ENCODE peak calls at places on chromosomes 5 and 9, in five cellular contexts. J, S, R, W and C are unnamed samples.

GRCh38 chr9:89742660-89743059 is 137.8 kb downstream of the GADD45G start:
- DNase-seq in S (no peak), W (no peak), R (no peak), J (no peak), C (no peak)

GRCh38 chr9:111622626-111623025 is 8.5 kb upstream of the DNAJC25 start:
- DNase-seq in J (no peak), S (no peak), W (no peak), R (peak; percentile 87), C (peak; percentile 79)

GRCh38 chr9:107049825-107050184 is 186.8 kb downstream of the ZNF462 start:
- DNase-seq in J (no peak), W (no peak), S (no peak), R (no peak), C (no peak)

GRCh38 chr5:128532776-128533175 is 5.3 kb downstream of the FBN2 start:
- DNase-seq in S (peak; percentile 11), J (no peak), R (no peak), W (no peak), C (no peak)

GRCh38 chr9:29439961-29440360 is 1866.7 kb upstream of the C9orf72 start:
- DNase-seq in J (no peak), R (no peak), W (no peak), S (no peak), C (peak; percentile 4)

GRCh38 chr5:179967489-179967888 is 59.8 kb upstream of the TBC1D9B start:
- DNase-seq in R (no peak), J (peak; percentile 76), S (no peak), W (no peak), C (no peak)

GRCh38 chr5:75568202-75568601 is 43.1 kb upstream of the ANKDD1B start:
- DNase-seq in W (no peak), J (no peak), R (no peak), S (no peak), C (no peak)

GRCh38 chr9:16625831-16626230 is 244.6 kb downstream of the BNC2 start:
- DNase-seq in J (no peak), S (peak; percentile 65), W (no peak), R (peak; percentile 55), C (no peak)

GRCh38 chr5:36442352-36442751 is 140.7 kb upstream of the RANBP3L start:
- DNase-seq in S (no peak), W (no peak), R (no peak), J (no peak), C (peak; percentile 96)

GRCh38 chr5:135063511-135064234 is 29.6 kb upstream of the PITX1 start:
- DNase-seq in R (no peak), W (no peak), J (no peak), S (no peak), C (no peak)

GRCh38 chr9:123739387-123739786 is 190.5 kb downstream of the DENND1A start:
- DNase-seq in S (no peak), J (no peak), R (no peak), W (no peak), C (no peak)

GRCh38 chr9:127347831-127348699 is 48.9 kb upstream of the SLC2A8 start:
- DNase-seq in J (no peak), S (peak; percentile 75), W (no peak), R (peak; percentile 80), C (peak; percentile 50)

GRCh38 chr9:119758241-119758640 is 389.0 kb upstream of the BRINP1 start:
- DNase-seq in R (no peak), W (no peak), S (no peak), J (no peak), C (no peak)

GRCh38 chr5:87126869-87127268 is 140.8 kb upstream of the RASA1 start:
- DNase-seq in W (no peak), S (no peak), J (no peak), R (no peak), C (no peak)

GRCh38 chr5:3596261-3596825 is 711 bp downstream of the IRX1 start:
- DNase-seq in W (no peak), S (no peak), R (peak; percentile 78), J (no peak), C (no peak)

GRCh38 chr9:16335788-16336580 is 534.5 kb downstream of the BNC2 start:
- DNase-seq in R (peak; percentile 100), J (peak; percentile 44), W (peak; percentile 12), S (peak; percentile 82), C (peak; percentile 97)

GRCh38 chr5:159206818-159207217 is 2.5 kb downstream of the RNF145 start:
- DNase-seq in W (no peak), S (peak; percentile 16), R (peak; percentile 20), J (no peak), C (no peak)

GRCh38 chr9:110125207-110125751 is 82.7 kb downstream of the C9orf152 start:
- DNase-seq in S (peak; percentile 81), W (no peak), R (peak; percentile 90), J (peak; percentile 94), C (no peak)

GRCh38 chr5:134161712-134162395 is 14.9 kb downstream of the SKP1 start:
- DNase-seq in S (no peak), J (no peak), R (no peak), W (no peak), C (no peak)

GRCh38 chr9:87787735-87788134 is 61.8 kb downstream of the CTSL start:
- DNase-seq in S (no peak), R (peak; percentile 34), J (no peak), W (no peak), C (peak; percentile 26)

GRCh38 chr9:105191508-105192118 is 52.8 kb upstream of the SLC44A1 start:
- DNase-seq in R (peak; percentile 70), W (no peak), J (no peak), S (no peak), C (peak; percentile 46)

GRCh38 chr9:8186553-8186952 is 387.0 kb upstream of the DMAC1 start:
- DNase-seq in R (no peak), J (no peak), S (no peak), W (no peak), C (no peak)

GRCh38 chr5:93130623-93131022 is 450.4 kb downstream of the NR2F1-AS1 start:
- DNase-seq in W (no peak), R (no peak), J (no peak), S (no peak), C (no peak)

GRCh38 chr5:80615266-80615914 is 39.1 kb upstream of the MSH3 start:
- DNase-seq in W (no peak), R (no peak), J (no peak), S (no peak), C (no peak)

GRCh38 chr5:2686725-2687124 is 64.8 kb downstream of the IRX2 start:
- DNase-seq in R (peak; percentile 22), J (no peak), S (no peak), W (no peak), C (peak; percentile 20)

GRCh38 chr5:68373050-68373449 is 157.5 kb downstream of the PIK3R1 start:
- DNase-seq in J (no peak), W (no peak), R (no peak), S (no peak), C (no peak)

GRCh38 chr5:157308826-157309465 is 43.0 kb downstream of the CYFIP2 start:
- DNase-seq in J (no peak), W (no peak), R (peak; percentile 79), S (no peak), C (no peak)

GRCh38 chr5:132265336-132266030 is 8.0 kb downstream of the PDLIM4 start:
- DNase-seq in W (no peak), S (peak; percentile 98), J (peak; percentile 79), R (peak; percentile 97), C (peak; percentile 91)

GRCh38 chr9:134738869-134739659 is 97.5 kb downstream of the COL5A1 start:
- DNase-seq in J (peak; percentile 67), R (peak; percentile 76), W (no peak), S (peak; percentile 43), C (no peak)

GRCh38 chr9:13485068-13485596 is 205.6 kb upstream of the MPDZ start:
- DNase-seq in S (no peak), W (no peak), R (peak; percentile 85), J (no peak), C (peak; percentile 75)

GRCh38 chr5:177538876-177539275 is 15.5 kb downstream of the FAM193B start:
- DNase-seq in W (no peak), R (peak; percentile 26), J (no peak), S (no peak), C (peak; percentile 81)
- H3K36me3 ChIP-seq in W (peaks cover 7% of the 10 kb centered on the region), R (peaks cover 13% of the 10 kb centered on the region), J (no peaks in the 10 kb centered on the region), S (peaks cover 23% of the 10 kb centered on the region), C (peaks cover 15% of the 10 kb centered on the region)

GRCh38 chr9:90878562-90878961 is 76.9 kb downstream of the SYK start:
- DNase-seq in W (no peak), R (no peak), J (no peak), S (no peak), C (peak; percentile 92)
- H3K36me3 ChIP-seq in W (peaks cover 7% of the 10 kb centered on the region), R (no peaks in the 10 kb centered on the region), J (peaks cover 6% of the 10 kb centered on the region), S (no peaks in the 10 kb centered on the region), C (peaks cover 8% of the 10 kb centered on the region)

GRCh38 chr9:37925786-37926736 is 22.1 kb upstream of the SLC25A51 start:
- DNase-seq in J (no peak), S (peak; percentile 32), R (peak; percentile 44), W (no peak), C (peak; percentile 34)

GRCh38 chr9:37927611-37928551 is 24.0 kb upstream of the SLC25A51 start:
- DNase-seq in S (no peak), W (no peak), J (no peak), R (no peak), C (no peak)

GRCh38 chr9:37928552-37929430 is 24.9 kb upstream of the SLC25A51 start:
- DNase-seq in S (no peak), W (no peak), R (no peak), J (no peak), C (no peak)

GRCh38 chr9:37925006-37925405 is 21.1 kb upstream of the SLC25A51 start:
- DNase-seq in S (no peak), J (no peak), W (no peak), R (no peak), C (no peak)

DNA sequence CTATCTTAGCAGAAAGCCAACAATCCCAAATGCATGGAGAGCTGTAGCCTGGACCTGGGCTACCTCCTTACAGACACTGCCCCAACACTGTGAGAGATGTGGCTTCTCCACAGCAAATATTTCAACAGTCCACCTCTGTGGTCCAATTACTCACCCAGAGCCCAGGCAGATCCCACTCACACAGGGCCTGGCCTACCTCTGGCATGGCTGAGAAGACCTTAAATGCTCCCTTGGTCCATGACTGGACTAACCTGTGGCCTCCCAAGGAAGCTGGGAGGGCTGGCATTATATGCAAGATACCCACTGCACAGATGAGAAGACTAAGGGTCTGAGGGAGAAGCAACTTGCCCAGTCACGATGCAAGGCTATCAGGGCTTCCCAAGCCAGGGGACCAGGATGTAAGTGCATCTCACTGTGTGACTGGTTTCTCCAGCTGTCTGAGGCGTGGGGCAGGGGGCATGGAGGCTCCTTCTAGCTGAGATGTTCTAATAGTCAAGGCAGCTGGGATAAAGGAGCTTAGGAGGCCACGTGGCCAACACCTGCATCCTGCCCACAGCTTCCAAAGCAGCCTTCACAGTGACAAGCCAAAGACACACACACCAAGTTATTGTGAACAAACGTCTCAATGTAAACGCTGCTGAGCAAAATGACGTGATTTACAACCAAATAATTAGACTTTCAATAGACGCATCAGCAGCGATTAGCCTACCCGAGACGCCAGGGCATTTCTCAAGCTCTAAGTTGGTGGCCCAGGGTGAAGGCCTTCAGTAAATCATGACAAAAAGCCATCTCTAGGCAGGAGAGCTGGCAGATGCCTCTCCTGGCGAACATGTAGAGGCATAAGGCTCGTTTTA is 23.0 kb upstream of the SLC25A51 start:
- DNase-seq in S (peak; percentile 31), W (no peak), J (no peak), R (peak; percentile 34), C (no peak)
- H3K36me3 ChIP-seq in S (peaks cover 3% of the 10 kb centered on the region), W (peaks cover 6% of the 10 kb centered on the region), J (no peaks in the 10 kb centered on the region), R (no peaks in the 10 kb centered on the region), C (peaks cover 3% of the 10 kb centered on the region)

GRCh38 chr5:139554264-139554663 is 6.9 kb upstream of the UBE2D2 start:
- DNase-seq in S (no peak), W (no peak), R (no peak), J (no peak), C (no peak)

GRCh38 chr5:139549162-139549894 is 11.8 kb upstream of the UBE2D2 start:
- DNase-seq in W (no peak), J (no peak), S (no peak), R (no peak), C (no peak)

GRCh38 chr5:139552893-139553575 is 8.1 kb upstream of the UBE2D2 start:
- DNase-seq in S (no peak), R (no peak), J (no peak), W (no peak), C (no peak)

GRCh38 chr5:139551490-139551889 is 9.6 kb upstream of the UBE2D2 start:
- DNase-seq in R (no peak), S (no peak), J (no peak), W (no peak), C (no peak)
- H3K36me3 ChIP-seq in R (no peaks in the 10 kb centered on the region), S (no peaks in the 10 kb centered on the region), J (no peaks in the 10 kb centered on the region), W (no peaks in the 10 kb centered on the region), C (no peaks in the 10 kb centered on the region)